ENCODE peak calls at places on chromosomes 16 and 17, in six cellular contexts. V is right atrium auricular region, I is tibial artery, H is lung, X is mucosa of descending colon, D is cardiac muscle cell. M is an unnamed sample. For H3K36me3, the result is how much of the 10 kb centered on the place peaks cover.

GRCh38 chr16:30053376-30054015 is 12.1 kb upstream of the ALDOA start:
- DNase-seq in V (no peak), I (no peak), H (no peak), X (no peak), D (no peak), M (peak)

GRCh38 chr16:46903255-46903905 is 19.2 kb downstream of the GPT2 start:
- DNase-seq in V (no peak), I (no peak), H (no peak), X (peak), D (no peak), M (no peak)

GRCh38 chr17:76304226-76305134 is 3.6 kb downstream of the QRICH2 start:
- DNase-seq in V (no peak), I (no peak), H (no peak), X (no peak), D (no peak), M (peak)

GRCh38 chr17:62950067-62950466 is 16.0 kb upstream of the TANC2 start:
- DNase-seq in V (no peak), I (no peak), H (peak), X (peak), D (peak), M (no peak)

GRCh38 chr17:66858182-66859083 is 23.5 kb downstream of the CACNG5 start:
- DNase-seq in V (no peak), I (no peak), H (no peak), X (no peak), D (peak), M (no peak)

GRCh38 chr16:28936784-28937155 is 5.0 kb downstream of the CD19 start:
- DNase-seq in V (no peak), I (no peak), H (no peak), X (no peak), D (no peak), M (no peak)

GRCh38 chr16:29126621-29127020 is 141.8 kb downstream of the LAT start:
- DNase-seq in V (no peak), I (no peak), H (no peak), X (no peak), D (no peak), M (peak)

GRCh38 chr16:69619514-69619913 is 53.7 kb downstream of the NFAT5 start:
- DNase-seq in V (no peak), I (no peak), H (no peak), X (no peak), D (peak), M (no peak)

GRCh38 chr16:85335584-85336492 is 223.6 kb upstream of the CIBAR2 start:
- DNase-seq in V (no peak), I (no peak), H (no peak), X (peak), D (no peak), M (no peak)

GRCh38 chr17:43757171-43757660 is 1.4 kb downstream of the SOST start:
- DNase-seq in V (no peak), I (no peak), H (no peak), X (no peak), D (no peak), M (no peak)

GRCh38 chr16:56971768-56972043 is 10.0 kb downstream of the CETP start:
- DNase-seq in V (no peak), I (no peak), H (no peak), X (no peak), D (no peak), M (peak)

GRCh38 chr17:77076046-77076882 is 64.5 kb upstream of the SEC14L1 start:
- DNase-seq in V (no peak), I (no peak), H (no peak), X (no peak), D (no peak), M (no peak)

GRCh38 chr17:45262516-45263476 is 902 bp upstream of the SPATA32 start:
- DNase-seq in V (no peak), I (no peak), H (no peak), X (no peak), D (no peak), M (peak)

GRCh38 chr17:35900280-35900679 is 20.1 kb upstream of the CCL5 start:
- DNase-seq in V (no peak), I (peak), H (no peak), X (peak), D (no peak), M (no peak)

GRCh38 chr17:79960788-79961522 is 74.7 kb downstream of the TBC1D16 start:
- DNase-seq in V (no peak), I (no peak), H (no peak), X (no peak), D (no peak), M (no peak)

GRCh38 chr16:66128363-66128725 is 238.1 kb upstream of the CDH5 start:
- DNase-seq in V (no peak), I (no peak), H (no peak), X (no peak), D (no peak), M (no peak)

GRCh38 chr16:29664133-29664912 is 1.3 kb downstream of the SPN start:
- DNase-seq in V (no peak), I (no peak), H (no peak), X (no peak), D (no peak), M (no peak)

GRCh38 chr17:14214271-14214670 is 22.4 kb downstream of the CDRT15 start:
- DNase-seq in V (no peak), I (no peak), H (no peak), X (no peak), D (no peak), M (no peak)

GRCh38 chr16:13435415-13435814 is 484.5 kb upstream of the ERCC4 start:
- DNase-seq in V (no peak), I (no peak), H (no peak), X (no peak), D (no peak), M (no peak)

GRCh38 chr17:38571833-38572274 is 33.9 kb downstream of the SRCIN1 start:
- DNase-seq in V (no peak), I (no peak), H (no peak), X (no peak), D (no peak), M (peak)

GRCh38 chr16:3980311-3981111 is 100.0 kb upstream of the CREBBP start:
- DNase-seq in V (no peak), I (no peak), H (no peak), X (no peak), D (no peak), M (peak)

GRCh38 chr17:68973098-68973929 is 18.1 kb upstream of the ABCA8 start:
- DNase-seq in V (no peak), I (no peak), H (no peak), X (no peak), D (no peak), M (no peak)

GRCh38 chr16:22641030-22641671 is 130.5 kb downstream of the NPIPB5 start:
- DNase-seq in V (no peak), I (no peak), H (no peak), X (no peak), D (peak), M (no peak)

GRCh38 chr17:1606352-1606985 is 22.2 kb downstream of the SLC43A2 start:
- DNase-seq in V (no peak), I (no peak), H (no peak), X (no peak), D (no peak), M (peak)

GRCh38 chr16:47492428-47493357 is 31.6 kb downstream of the PHKB start:
- DNase-seq in V (peak), I (peak), H (peak), X (peak), D (no peak), M (peak)

GRCh38 chr17:1552911-1553310 is 9.7 kb downstream of the PITPNA start:
- DNase-seq in V (no peak), I (no peak), H (no peak), X (no peak), D (no peak), M (no peak)

GRCh38 chr17:79108232-79108850 is 33.7 kb downstream of the ENGASE start:
- DNase-seq in V (no peak), I (no peak), H (no peak), X (no peak), D (no peak), M (no peak)

GRCh38 chr17:6913608-6914443 is 82.0 kb upstream of the ALOX12 start:
- DNase-seq in V (peak), I (peak), H (peak), X (peak), D (peak), M (peak)

GRCh38 chr16:26664086-26664485 is 402.6 kb upstream of the C16orf82 start:
- DNase-seq in V (no peak), I (no peak), H (no peak), X (no peak), D (no peak), M (no peak)

GRCh38 chr17:30503558-30503957 is 26.4 kb downstream of the GOSR1 start:
- DNase-seq in V (no peak), I (no peak), H (no peak), X (no peak), D (no peak), M (no peak)

GRCh38 chr17:49548506-49549310 is 27.0 kb upstream of the NXPH3 start:
- DNase-seq in V (no peak), I (no peak), H (no peak), X (no peak), D (peak), M (peak)

GRCh38 chr16:67679935-67680897 is 13.6 kb downstream of the C16orf86 start:
- DNase-seq in V (no peak), I (no peak), H (no peak), X (no peak), D (no peak), M (no peak)

GRCh38 chr17:22569459-22570143 is 877.3 kb downstream of the KCNJ18 start:
- DNase-seq in V (no peak), I (no peak), H (no peak), X (no peak), D (no peak), M (no peak)

GRCh38 chr16:642189-643049 is 791 bp downstream of the MCRIP2 start:
- DNase-seq in V (no peak), I (no peak), H (peak), X (peak), D (peak), M (peak)

GRCh38 chr17:2440930-2441329 is 40.1 kb upstream of the MNT start:
- DNase-seq in V (no peak), I (no peak), H (no peak), X (no peak), D (no peak), M (no peak)

GRCh38 chr16:11190585-11191565 is 65.1 kb downstream of the SOCS1 start:
- DNase-seq in V (no peak), I (no peak), H (no peak), X (no peak), D (no peak), M (no peak)

GRCh38 chr17:56665864-56666263 is 72.4 kb downstream of the NOG start:
- DNase-seq in V (no peak), I (no peak), H (no peak), X (no peak), D (peak), M (no peak)

GRCh38 chr17:76500074-76500744 is 1.0 kb downstream of the RHBDF2 start:
- DNase-seq in V (no peak), I (no peak), H (no peak), X (no peak), D (no peak), M (no peak)

DNA sequence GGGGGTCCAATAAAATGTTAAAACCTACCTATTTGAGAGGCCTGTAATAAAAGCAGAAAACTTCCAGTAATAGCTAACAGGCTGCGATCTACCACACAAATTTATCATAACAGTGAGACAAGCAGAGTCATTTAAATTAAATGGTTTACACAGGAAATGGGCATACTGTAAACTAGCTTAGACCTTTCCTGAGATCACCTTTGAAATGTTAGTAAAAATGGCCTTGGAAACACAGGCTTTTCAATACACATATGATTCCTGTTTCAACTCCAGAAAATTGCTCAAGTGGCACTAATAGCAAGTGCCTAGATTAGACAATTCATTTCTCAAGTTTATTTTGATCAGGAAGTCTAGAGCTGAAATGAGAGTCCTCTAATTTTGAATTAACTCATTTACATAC is 43.4 kb downstream of the PARN start:
- DNase-seq in V (no peak), I (no peak), H (no peak), X (no peak), D (no peak), M (no peak)
- H3K36me3 ChIP-seq in V (half or more), I (half or more), H (under half), X (under half), D (under half), M (under half)

GRCh38 chr16:79768594-79768993 is 168.1 kb upstream of the MAF start:
- DNase-seq in V (no peak), I (no peak), H (no peak), X (peak), D (no peak), M (no peak)

GRCh38 chr16:79770244-79771064 is 169.9 kb upstream of the MAF start:
- DNase-seq in V (peak), I (peak), H (peak), X (peak), D (peak), M (peak)

GRCh38 chr16:79769320-79770243 is 169.0 kb upstream of the MAF start:
- DNase-seq in V (no peak), I (no peak), H (no peak), X (no peak), D (no peak), M (no peak)

GRCh38 chr16:79764415-79765149 is 164.0 kb upstream of the MAF start:
- DNase-seq in V (no peak), I (no peak), H (no peak), X (no peak), D (no peak), M (no peak)

DNA sequence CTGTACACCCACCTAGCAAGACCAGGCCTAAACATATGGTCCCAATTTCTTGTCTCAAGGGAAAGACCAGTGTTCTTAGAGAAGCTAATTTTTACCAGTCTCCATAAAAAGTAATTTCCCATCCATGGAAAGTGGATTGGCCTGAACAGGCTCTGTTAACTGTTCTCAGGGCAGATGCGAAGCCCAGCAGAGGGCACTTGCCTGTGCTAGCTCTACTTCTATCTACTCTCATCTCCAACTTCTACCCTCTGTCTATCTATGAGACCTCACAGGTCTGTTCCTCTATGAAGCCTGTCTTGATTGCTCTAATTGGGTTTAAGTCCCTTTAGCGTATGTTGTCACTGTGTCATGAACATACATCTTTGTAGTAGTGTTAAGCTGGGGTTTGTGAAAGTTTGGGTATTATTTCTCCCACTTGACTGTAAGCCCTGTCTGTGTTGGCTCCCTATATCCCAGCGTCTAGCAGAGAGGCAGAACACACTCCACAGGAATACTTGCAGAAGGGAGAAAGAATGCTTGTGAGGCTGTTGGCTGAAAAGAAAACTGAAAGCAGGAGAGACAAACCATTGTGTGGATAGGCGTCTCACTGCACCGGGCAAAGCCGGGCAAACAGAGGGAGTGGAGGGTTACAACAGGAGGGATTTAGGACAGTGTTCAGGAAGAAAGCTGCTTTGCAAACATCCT is 167.2 kb upstream of the MAF start:
- DNase-seq in V (no peak), I (no peak), H (no peak), X (peak), D (no peak), M (peak)
- H3K4me3 ChIP-seq in V (peak), I (peak), H (no peak), X (no peak), D (no peak), M (no peak)

GRCh38 chr16:89550421-89550988 is 10.0 kb upstream of the RPL13 start:
- DNase-seq in V (no peak), I (no peak), H (no peak), X (no peak), D (no peak), M (no peak)
- H3K36me3 ChIP-seq in V (half or more), I (half or more), H (under half), X (under half), D (under half), M (under half)

GRCh38 chr17:82219083-82219482 is 6.4 kb upstream of the CCDC57 start:
- DNase-seq in V (no peak), I (no peak), H (no peak), X (no peak), D (no peak), M (peak)
- H3K4me3 ChIP-seq in V (no peak), I (no peak), H (no peak), X (no peak), D (no peak), M (no peak)

M was measured in H7.